ENCODE peak calls at places on chromosomes 5 and 9, in seven cellular contexts. O is stimulated activated CD4-positive, alpha-beta T cell treated with anti-CD3 and anti-CD28 coated beads, TNF-alpha, amount 100 ng/mL, for 48 hours; U is stimulated activated naive CD4-positive, alpha-beta T cell treated with Interleukin-2 at 50 U/mL for 16 hours; W is GM19239; X is activated naive CD4-positive, alpha-beta T cell treated with anti-CD3 and anti-CD28 coated beads, Interleukin-2, amount 50 U/mL, for 16 hours; S is fibroblast of mammary gland; A is activated CD4-positive, alpha-beta T cell treated with anti-CD3 and anti-CD28 coated beads for 4 hours. K is an unnamed sample.
A peak's percentile ranks its signal among the peaks of the same experiment; 100 is the strongest.

GRCh38 chr5:180787025-180787424 is 15.6 kb downstream of the MGAT1 start:
- DNase-seq in O (no peak), U (no peak), W (no peak), X (no peak), S (peak; percentile 22), A (no peak), K (no peak)

GRCh38 chr5:77101298-77101697 is 14.2 kb upstream of the ZBED3 start:
- DNase-seq in O (no peak), U (no peak), W (no peak), X (no peak), S (peak; percentile 85), A (no peak), K (no peak)

GRCh38 chr9:123394291-123395235 is 38.6 kb downstream of the CRB2 start:
- DNase-seq in O (no peak), U (no peak), W (no peak), X (no peak), S (no peak), A (no peak), K (no peak)

GRCh38 chr5:73376618-73377170 is 71.9 kb downstream of the FOXD1 start:
- DNase-seq in O (no peak), U (no peak), W (no peak), X (no peak), S (peak; percentile 59), A (no peak), K (no peak)

GRCh38 chr5:54753034-54753433 is 232.4 kb downstream of the ESM1 start:
- DNase-seq in O (no peak), U (no peak), W (no peak), X (no peak), S (peak; percentile 59), A (no peak), K (peak; percentile 84)

GRCh38 chr5:73999306-73999705 is 373.3 kb downstream of the ARHGEF28 start:
- DNase-seq in O (no peak), U (no peak), W (no peak), X (no peak), S (no peak), A (no peak), K (no peak)

GRCh38 chr5:163649522-163649921 is 144.1 kb downstream of the MAT2B start:
- DNase-seq in O (no peak), U (no peak), W (no peak), X (no peak), S (peak; percentile 85), A (no peak), K (no peak)

GRCh38 chr9:126440938-126441337 is 114.3 kb downstream of the MVB12B start:
- DNase-seq in O (no peak), U (no peak), W (no peak), X (no peak), S (peak; percentile 63), A (no peak), K (no peak)

GRCh38 chr9:121286973-121287721 is 19.2 kb downstream of the GSN start:
- DNase-seq in O (no peak), U (no peak), W (no peak), X (no peak), S (peak; percentile 96), A (peak; percentile 17), K (no peak)

GRCh38 chr9:5626727-5627634 is 1.9 kb upstream of the RIC1 start:
- DNase-seq in O (no peak), U (peak; percentile 32), W (peak; percentile 44), X (peak; percentile 39), S (peak; percentile 86), A (peak; percentile 21), K (peak; percentile 88)

K was measured in RPMI8226.